ENCODE peak calls at places on chromosomes 5 and 9, in ten cellular contexts. D is GM12878, W is glutamatergic neuron, P is heart left ventricle, A is PC-3, N is fibroblast of lung, B is HepG2, L is RWPE1, Z is A549, I is left lung. G is an unnamed sample.

GRCh38 chr5:33721491-33722245 is 170.1 kb downstream of the ADAMTS12 start:
- DNase-seq in D (no peak), N (peak), L (no peak), I (no peak), B (no peak), P (no peak), W (no peak), Z (no peak), A (no peak), G (no peak)

GRCh38 chr5:131381792-131382191 is 117.9 kb downstream of the CDC42SE2 start:
- DNase-seq in W (no peak), N (no peak), L (no peak), I (no peak), B (no peak), A (no peak), Z (no peak), D (peak), P (no peak), G (no peak)

GRCh38 chr5:142904421-142904820 is 134.2 kb downstream of the ARHGAP26 start:
- DNase-seq in W (no peak), D (no peak), P (no peak), A (peak), N (peak), Z (no peak), L (peak), B (no peak), I (no peak), G (no peak)

GRCh38 chr5:133398646-133399081 is 213.7 kb downstream of the FSTL4 start:
- DNase-seq in W (no peak), P (peak), A (no peak), B (no peak), N (no peak), D (peak), Z (no peak), I (no peak), L (no peak), G (peak)

GRCh38 chr9:116278326-116278725 is 124.7 kb downstream of the PAPPA start:
- DNase-seq in Z (no peak), I (no peak), D (no peak), L (no peak), W (no peak), B (no peak), A (no peak), N (peak), P (no peak), G (no peak)

GRCh38 chr9:135714242-135715055 is 12.5 kb downstream of the KCNT1 start:
- DNase-seq in D (no peak), N (no peak), A (no peak), P (no peak), Z (no peak), W (no peak), B (no peak), L (no peak), I (no peak), G (no peak)

GRCh38 chr5:170582931-170583330 is 79.1 kb downstream of the KCNIP1 start:
- DNase-seq in B (no peak), W (no peak), I (no peak), L (no peak), P (no peak), D (no peak), Z (no peak), N (no peak), A (no peak), G (no peak)

GRCh38 chr5:16885635-16886365 is 50.3 kb downstream of the MYO10 start:
- DNase-seq in Z (no peak), B (no peak), I (no peak), L (no peak), P (no peak), A (no peak), N (no peak), D (no peak), W (no peak), G (no peak)

GRCh38 chr5:140174472-140175366 is at the start of gene CYSTM1:
- DNase-seq in A (peak), I (peak), L (peak), W (peak), Z (peak), N (peak), D (peak), P (peak), B (peak), G (peak)

GRCh38 chr9:124197177-124198095 is 60.3 kb upstream of the NEK6 start:
- DNase-seq in B (no peak), Z (no peak), I (peak), P (peak), N (no peak), A (no peak), L (no peak), D (peak), W (no peak), G (no peak)

GRCh38 chr5:157247267-157247666 is 18.7 kb upstream of the CYFIP2 start:
- DNase-seq in Z (no peak), D (no peak), P (no peak), I (no peak), L (no peak), B (no peak), A (no peak), N (no peak), W (no peak), G (no peak)

GRCh38 chr5:66881475-66882161 is 285.4 kb downstream of the MAST4 start:
- DNase-seq in A (peak), W (no peak), Z (peak), L (peak), P (peak), D (no peak), B (no peak), N (peak), I (peak), G (no peak)

GRCh38 chr5:180784497-180785097 is 18.0 kb downstream of the MGAT1 start:
- DNase-seq in P (peak), L (peak), W (peak), A (peak), N (peak), B (peak), Z (peak), I (peak), D (no peak), G (peak)

GRCh38 chr5:139653616-139654015 is 5.5 kb downstream of the CXXC5 start:
- DNase-seq in P (no peak), A (no peak), W (no peak), D (no peak), L (no peak), I (no peak), N (no peak), Z (no peak), B (no peak), G (no peak)

GRCh38 chr9:107020040-107020530 is 157.1 kb downstream of the ZNF462 start:
- DNase-seq in P (no peak), N (peak), B (no peak), I (peak), Z (no peak), L (peak), A (peak), W (no peak), D (peak), G (no peak)

GRCh38 chr5:35820720-35821119 is 36.0 kb upstream of the IL7R start:
- DNase-seq in W (no peak), D (no peak), L (no peak), Z (no peak), I (no peak), A (no peak), B (no peak), N (no peak), P (no peak), G (no peak)

GRCh38 chr5:151319334-151319733 is 15.8 kb upstream of the SLC36A3 start:
- DNase-seq in N (peak), P (peak), A (peak), D (no peak), B (no peak), I (no peak), Z (peak), L (no peak), W (no peak), G (no peak)

GRCh38 chr9:133075925-133076324 is 14.1 kb downstream of the CEL start:
- DNase-seq in D (no peak), P (no peak), W (no peak), Z (no peak), N (peak), A (peak), I (no peak), B (peak), L (no peak), G (no peak)

GRCh38 chr5:124662261-124662781 is 84.1 kb downstream of the ZNF608 start:
- DNase-seq in W (peak), L (no peak), Z (peak), I (no peak), N (no peak), D (no peak), B (no peak), A (no peak), P (no peak), G (no peak)

GRCh38 chr5:111976705-111977104 is 219.7 kb upstream of the NREP start:
- DNase-seq in P (no peak), I (no peak), W (no peak), A (peak), B (no peak), Z (no peak), N (peak), L (no peak), D (no peak), G (no peak)

GRCh38 chr9:111833941-111834340 is 39.2 kb upstream of the SHOC1 start:
- DNase-seq in B (no peak), W (no peak), P (no peak), N (peak), I (no peak), D (no peak), Z (no peak), A (no peak), L (no peak), G (no peak)

GRCh38 chr9:34190996-34191892 is 12.4 kb downstream of the UBAP1 start:
- DNase-seq in L (no peak), Z (peak), W (no peak), A (peak), B (peak), P (no peak), N (peak), D (no peak), I (no peak), G (no peak)

GRCh38 chr5:13944564-13945195 is at the start of gene DNAH5:
- DNase-seq in Z (no peak), D (no peak), N (peak), P (no peak), B (no peak), I (no peak), A (peak), L (no peak), W (no peak), G (no peak)

GRCh38 chr5:68033961-68034581 is 181.5 kb upstream of the PIK3R1 start:
- DNase-seq in A (no peak), P (peak), W (no peak), D (no peak), L (no peak), Z (no peak), N (peak), B (no peak), I (peak), G (no peak)

GRCh38 chr5:123176224-123176937 is 87.3 kb downstream of the PRDM6 start:
- DNase-seq in Z (no peak), P (no peak), N (peak), L (no peak), A (no peak), I (no peak), D (no peak), W (no peak), B (no peak), G (no peak)

GRCh38 chr9:121201045-121201737 is 478 bp downstream of the RAB14 start:
- DNase-seq in B (no peak), Z (no peak), I (peak), W (peak), A (no peak), L (peak), N (peak), P (peak), D (no peak), G (peak)

GRCh38 chr5:65034782-65035181 is 266.1 kb downstream of the CWC27 start:
- DNase-seq in Z (no peak), A (no peak), W (peak), D (no peak), P (no peak), I (no peak), N (no peak), L (no peak), B (no peak), G (no peak)

GRCh38 chr9:126418608-126419007 is 92.0 kb downstream of the MVB12B start:
- DNase-seq in A (no peak), I (no peak), Z (no peak), P (no peak), L (no peak), W (no peak), N (no peak), B (no peak), D (no peak), G (peak)

GRCh38 chr5:79346420-79346824 is 110.5 kb downstream of the JMY start:
- DNase-seq in A (peak), D (no peak), P (no peak), B (no peak), L (peak), Z (peak), I (no peak), N (peak), W (no peak), G (no peak)

GRCh38 chr5:119355636-119356383 is at the start of gene TNFAIP8:
- DNase-seq in W (peak), N (peak), Z (no peak), D (no peak), I (peak), B (peak), P (peak), L (peak), A (peak), G (peak)

GRCh38 chr9:110464321-110464720 is 115.2 kb downstream of the SVEP1 start:
- DNase-seq in I (no peak), L (no peak), D (no peak), W (no peak), Z (no peak), P (no peak), N (no peak), B (no peak), A (no peak), G (no peak)

GRCh38 chr5:12100542-12100941 is 196.3 kb upstream of the CTNND2 start:
- DNase-seq in Z (no peak), I (no peak), L (no peak), A (no peak), P (no peak), D (no peak), N (no peak), W (no peak), B (no peak), G (no peak)
- TF ChIP-seq CTCF in Z (no peak), I (no peak), L (no peak), A (peak), P (no peak), D (no peak), N (no peak), W (no peak), B (no peak), G (no peak)

GRCh38 chr5:165508861-165509260 is 2003.4 kb downstream of the MAT2B start:
- DNase-seq in Z (no peak), N (no peak), W (no peak), L (no peak), D (no peak), P (no peak), A (no peak), I (no peak), B (no peak), G (no peak)
- TF ChIP-seq CTCF in Z (no peak), N (no peak), W (peak), L (no peak), D (no peak), P (no peak), A (no peak), I (no peak), B (no peak), G (no peak)

DNA sequence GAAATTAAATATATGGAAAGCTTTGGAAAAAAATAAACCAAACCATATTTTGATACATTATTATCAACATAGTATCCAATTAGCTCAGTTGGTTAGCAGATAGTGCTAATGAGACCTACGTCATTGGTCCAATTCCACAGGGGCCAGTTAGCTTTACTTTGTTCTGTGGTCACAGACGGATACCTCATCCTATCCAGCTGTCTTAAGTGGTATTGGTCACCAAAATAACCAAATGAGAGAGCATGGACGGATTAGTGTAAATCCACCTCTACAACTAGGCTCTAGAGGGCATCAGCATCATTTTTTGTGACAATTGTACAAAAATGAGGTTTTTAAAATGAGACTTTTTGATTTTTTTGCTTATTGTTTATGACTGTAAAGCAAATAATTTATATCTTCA is 364.2 kb downstream of the KIAA0825 start:
- DNase-seq in N (no peak), D (no peak), B (no peak), A (no peak), W (peak), L (no peak), P (no peak), I (no peak), Z (no peak), G (no peak)
- TF ChIP-seq CTCF in N (no peak), D (no peak), B (no peak), A (peak), W (no peak), L (no peak), P (no peak), I (no peak), Z (no peak), G (no peak)

GRCh38 chr9:131409458-131409992 is 15.6 kb downstream of the PRRC2B start:
- DNase-seq in N (no peak), L (no peak), W (no peak), I (no peak), B (no peak), A (no peak), D (no peak), Z (no peak), P (no peak), G (no peak)

GRCh38 chr9:131407717-131408195 is 13.9 kb downstream of the PRRC2B start:
- DNase-seq in Z (peak), L (peak), D (no peak), W (no peak), B (peak), A (no peak), N (peak), P (no peak), I (peak), G (no peak)

GRCh38 chr9:131416509-131416908 is 22.6 kb downstream of the PRRC2B start:
- DNase-seq in D (no peak), L (no peak), I (no peak), N (no peak), P (no peak), B (no peak), W (no peak), A (no peak), Z (no peak), G (no peak)

GRCh38 chr9:131410051-131410491 is 16.2 kb downstream of the PRRC2B start:
- DNase-seq in W (no peak), D (no peak), A (no peak), P (no peak), B (no peak), L (no peak), Z (no peak), N (peak), I (no peak), G (no peak)

DNA sequence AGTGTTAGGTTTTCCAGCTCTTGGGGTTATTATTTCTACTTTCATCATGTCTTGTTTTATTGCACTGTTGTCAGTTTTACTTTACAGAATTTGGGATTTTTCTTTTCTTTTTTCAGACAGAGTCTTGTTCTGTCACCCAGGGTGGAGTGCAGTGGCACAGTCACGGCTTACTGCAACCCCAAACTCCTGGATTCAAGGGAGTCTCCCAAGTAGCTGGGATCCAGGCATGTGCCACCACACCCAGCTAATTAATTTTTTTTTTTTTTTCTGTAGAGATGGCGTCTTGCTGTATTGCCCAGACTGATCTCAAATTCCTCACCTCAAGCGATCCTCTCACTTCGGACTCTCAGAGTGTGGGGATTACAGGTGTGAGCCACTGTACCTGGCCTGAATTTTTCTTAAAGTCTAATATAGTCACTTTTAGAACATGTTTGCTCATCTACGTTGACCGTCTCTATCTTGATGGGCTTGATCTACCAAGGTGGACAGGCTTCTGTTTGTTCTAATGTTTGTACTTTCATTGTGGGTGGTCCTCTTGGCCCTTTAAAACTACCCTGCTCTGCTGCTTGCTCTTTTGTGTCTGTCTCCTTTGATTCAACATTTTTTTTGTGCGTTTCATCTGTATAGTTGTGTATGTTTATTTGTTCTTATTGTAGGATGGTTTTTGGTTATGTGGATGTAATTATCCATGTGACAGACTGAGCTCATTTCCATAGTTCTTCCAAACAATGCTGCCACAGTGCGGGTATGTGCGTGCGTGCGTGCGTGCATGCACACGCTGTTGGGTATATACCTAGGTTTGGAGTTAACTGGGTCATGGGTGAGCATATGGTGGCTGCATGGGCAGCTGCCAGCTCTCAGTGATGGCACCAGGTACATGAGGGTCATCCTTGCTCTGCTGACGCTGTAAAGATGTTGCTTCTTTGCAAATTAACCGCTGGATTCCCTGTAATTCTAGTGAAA is 18.1 kb downstream of the PRRC2B start:
- DNase-seq in A (no peak), P (no peak), Z (no peak), L (no peak), W (no peak), I (no peak), D (no peak), N (no peak), B (peak), G (no peak)
- TF ChIP-seq CTCF in A (no peak), P (no peak), Z (no peak), L (no peak), W (no peak), I (no peak), D (no peak), N (no peak), B (no peak), G (no peak)

GRCh38 chr9:113502427-113503008 is 39.0 kb downstream of the RGS3 start:
- DNase-seq in L (no peak), B (no peak), D (no peak), I (no peak), N (no peak), P (no peak), W (no peak), Z (no peak), A (no peak), G (no peak)

GRCh38 chr9:113503613-113504230 is 40.2 kb downstream of the RGS3 start:
- DNase-seq in Z (no peak), D (no peak), I (no peak), L (no peak), W (no peak), P (peak), B (no peak), A (no peak), N (peak), G (no peak)

GRCh38 chr9:113504725-113505590 is 41.4 kb downstream of the RGS3 start:
- DNase-seq in W (no peak), A (no peak), B (peak), Z (peak), P (no peak), D (no peak), L (no peak), I (no peak), N (no peak), G (no peak)

GRCh38 chr9:113501821-113502220 is 38.3 kb downstream of the RGS3 start:
- DNase-seq in L (no peak), D (no peak), Z (no peak), W (no peak), A (no peak), P (no peak), I (no peak), B (no peak), N (no peak), G (no peak)

DNA sequence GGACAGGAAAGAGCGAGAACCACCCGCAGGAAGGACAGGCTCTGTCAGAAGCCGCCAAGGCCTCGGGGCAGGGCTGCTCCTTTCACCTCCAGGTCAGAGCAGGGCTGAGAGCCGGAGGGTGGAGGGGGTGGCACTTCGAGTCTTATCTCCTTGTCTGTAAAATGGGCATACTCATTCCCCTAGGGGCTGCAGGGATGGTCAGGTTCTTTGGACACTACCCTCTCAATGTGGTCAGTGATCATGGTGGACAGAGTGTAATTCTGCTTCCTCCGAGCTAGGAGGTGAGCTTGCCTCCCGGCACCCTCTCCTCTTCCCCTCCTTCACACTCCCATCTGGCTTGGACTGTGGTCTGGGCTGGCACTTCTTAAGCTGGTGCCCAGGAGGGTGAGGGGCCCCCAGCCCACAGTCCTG is 39.6 kb downstream of the RGS3 start:
- DNase-seq in B (no peak), D (no peak), L (no peak), A (no peak), I (no peak), N (no peak), W (no peak), Z (no peak), P (no peak), G (no peak)
- TF ChIP-seq CTCF in B (no peak), D (no peak), L (no peak), A (no peak), I (no peak), N (no peak), W (no peak), Z (no peak), P (peak), G (no peak)

G was measured in ascending aorta.